ENCODE peak calls at places on chromosomes 1 and 21, in four cellular contexts. One of them, this sample, is unnamed.

GRCh38 chr1:78092686-78093085 is 46.9 kb downstream of the GIPC2 start:
- DNase-seq in HepG2: no peak
- DNase-seq in K562: no peak
- DNase-seq in IMR-90: no peak
- DNase-seq in this sample: peak

GRCh38 chr1:91603409-91603808 is 102.8 kb downstream of the CDC7 start:
- DNase-seq in HepG2: no peak
- DNase-seq in IMR-90: no peak
- DNase-seq in K562: no peak
- DNase-seq in this sample: no peak

GRCh38 chr1:63320024-63320799 is 2.2 kb upstream of the FOXD3 start:
- DNase-seq in HepG2: no peak
- DNase-seq in IMR-90: no peak
- DNase-seq in K562: no peak
- DNase-seq in this sample: no peak

GRCh38 chr1:227315500-227316346 is 2.6 kb downstream of the CDC42BPA start:
- DNase-seq in HepG2: peak
- DNase-seq in K562: peak
- DNase-seq in IMR-90: peak
- DNase-seq in this sample: peak

GRCh38 chr1:28087614-28088167 is 719 bp downstream of the EYA3 start:
- DNase-seq in K562: peak
- DNase-seq in HepG2: peak
- DNase-seq in IMR-90: peak
- DNase-seq in this sample: no peak

GRCh38 chr21:43605320-43606244 is 53.7 kb downstream of the HSF2BP start:
- DNase-seq in K562: no peak
- DNase-seq in HepG2: no peak
- DNase-seq in IMR-90: no peak
- DNase-seq in this sample: no peak

GRCh38 chr1:207314836-207315235 is 6.6 kb upstream of the CD55 start:
- DNase-seq in K562: no peak
- DNase-seq in HepG2: no peak
- DNase-seq in IMR-90: peak
- DNase-seq in this sample: no peak

GRCh38 chr1:75345538-75346292 is 211.5 kb downstream of the LHX8 start:
- DNase-seq in HepG2: no peak
- DNase-seq in IMR-90: no peak
- DNase-seq in K562: no peak
- DNase-seq in this sample: no peak

GRCh38 chr1:64196074-64196869 is 7.2 kb upstream of the UBE2U start:
- DNase-seq in K562: no peak
- DNase-seq in HepG2: no peak
- DNase-seq in IMR-90: no peak
- DNase-seq in this sample: no peak

GRCh38 chr1:111221633-111222286 is 5.8 kb upstream of the CHI3L2 start:
- DNase-seq in HepG2: no peak
- DNase-seq in IMR-90: peak
- DNase-seq in K562: peak
- DNase-seq in this sample: no peak

GRCh38 chr1:159983681-159984080 is 29.6 kb upstream of the SLAMF9 start:
- DNase-seq in HepG2: no peak
- DNase-seq in IMR-90: no peak
- DNase-seq in K562: no peak
- DNase-seq in this sample: no peak

GRCh38 chr1:46021046-46021822 is 111.2 kb downstream of the PIK3R3 start:
- DNase-seq in K562: no peak
- DNase-seq in HepG2: no peak
- DNase-seq in IMR-90: no peak
- DNase-seq in this sample: no peak

GRCh38 chr1:118116401-118116800 is 68.6 kb downstream of the SPAG17 start:
- DNase-seq in IMR-90: peak
- DNase-seq in K562: no peak
- DNase-seq in HepG2: no peak
- DNase-seq in this sample: no peak

GRCh38 chr1:66316464-66317155 is 217.3 kb upstream of the SGIP1 start:
- DNase-seq in K562: no peak
- DNase-seq in IMR-90: peak
- DNase-seq in HepG2: no peak
- DNase-seq in this sample: no peak

GRCh38 chr1:209428241-209428921 is 155.1 kb upstream of the CAMK1G start:
- DNase-seq in HepG2: no peak
- DNase-seq in K562: peak
- DNase-seq in IMR-90: no peak
- DNase-seq in this sample: no peak

GRCh38 chr1:78716186-78716585 is 66.6 kb downstream of the IFI44 start:
- DNase-seq in HepG2: no peak
- DNase-seq in IMR-90: peak
- DNase-seq in K562: no peak
- DNase-seq in this sample: no peak

GRCh38 chr1:3304692-3305091 is 149.8 kb upstream of the ARHGEF16 start:
- DNase-seq in IMR-90: no peak
- DNase-seq in K562: no peak
- DNase-seq in HepG2: no peak
- DNase-seq in this sample: no peak

GRCh38 chr1:110672001-110672752 is 2.6 kb downstream of the KCNA3 start:
- DNase-seq in IMR-90: peak
- DNase-seq in K562: peak
- DNase-seq in HepG2: no peak
- DNase-seq in this sample: no peak

GRCh38 chr1:24966724-24967346 is 36.8 kb upstream of the RUNX3 start:
- DNase-seq in IMR-90: peak
- DNase-seq in HepG2: no peak
- DNase-seq in K562: peak
- DNase-seq in this sample: peak

GRCh38 chr1:222457513-222457912 is 90.4 kb downstream of the HHIPL2 start:
- DNase-seq in HepG2: no peak
- DNase-seq in K562: no peak
- DNase-seq in IMR-90: no peak
- DNase-seq in this sample: no peak

GRCh38 chr1:65791860-65792670 is 630 bp upstream of the PDE4B start:
- DNase-seq in IMR-90: peak
- DNase-seq in HepG2: no peak
- DNase-seq in K562: no peak
- DNase-seq in this sample: no peak

GRCh38 chr21:23016617-23017016 is 2018.4 kb downstream of the NCAM2 start:
- DNase-seq in HepG2: no peak
- DNase-seq in IMR-90: no peak
- DNase-seq in K562: peak
- DNase-seq in this sample: peak

GRCh38 chr21:19197950-19198349 is 794.4 kb upstream of the TMPRSS15 start:
- DNase-seq in HepG2: no peak
- DNase-seq in IMR-90: no peak
- DNase-seq in K562: peak
- DNase-seq in this sample: no peak

GRCh38 chr1:43172532-43172972 is 422 bp downstream of the CFAP57 start:
- DNase-seq in IMR-90: peak
- DNase-seq in K562: peak
- DNase-seq in HepG2: peak
- DNase-seq in this sample: peak

GRCh38 chr1:77504986-77505385 is 177.5 kb downstream of the ZZZ3 start:
- DNase-seq in K562: no peak
- DNase-seq in IMR-90: peak
- DNase-seq in HepG2: no peak
- DNase-seq in this sample: no peak

GRCh38 chr1:231318568-231318967 is 19.1 kb downstream of the EXOC8 start:
- DNase-seq in K562: no peak
- DNase-seq in IMR-90: no peak
- DNase-seq in HepG2: no peak
- DNase-seq in this sample: no peak

GRCh38 chr1:66360285-66360724 is 173.6 kb upstream of the SGIP1 start:
- DNase-seq in K562: no peak
- DNase-seq in HepG2: no peak
- DNase-seq in IMR-90: no peak
- DNase-seq in this sample: no peak

GRCh38 chr1:54400321-54400720 is 5.9 kb downstream of the SSBP3 start:
- DNase-seq in HepG2: no peak
- DNase-seq in K562: no peak
- DNase-seq in IMR-90: no peak
- DNase-seq in this sample: no peak

GRCh38 chr1:180632326-180633088 is 685 bp downstream of the XPR1 start:
- DNase-seq in K562: peak
- DNase-seq in HepG2: peak
- DNase-seq in IMR-90: no peak
- DNase-seq in this sample: peak

GRCh38 chr21:20996421-20997307 is 1.5 kb upstream of the NCAM2 start:
- DNase-seq in IMR-90: peak
- DNase-seq in K562: no peak
- DNase-seq in HepG2: no peak
- DNase-seq in this sample: no peak

GRCh38 chr1:32991386-32991785 is 26.8 kb upstream of the RNF19B start:
- DNase-seq in K562: no peak
- DNase-seq in IMR-90: no peak
- DNase-seq in HepG2: no peak
- DNase-seq in this sample: peak

GRCh38 chr1:59468828-59469428 is 172.0 kb downstream of the FGGY start:
- DNase-seq in K562: no peak
- DNase-seq in IMR-90: no peak
- DNase-seq in HepG2: peak
- DNase-seq in this sample: no peak

GRCh38 chr1:228339059-228339704 is 67.5 kb downstream of the TRIM11 start:
- DNase-seq in HepG2: no peak
- DNase-seq in K562: no peak
- DNase-seq in IMR-90: no peak
- DNase-seq in this sample: no peak

GRCh38 chr1:228340686-228341449 is 65.8 kb downstream of the TRIM11 start:
- DNase-seq in HepG2: no peak
- DNase-seq in IMR-90: no peak
- DNase-seq in K562: peak
- DNase-seq in this sample: no peak

GRCh38 chr1:228338521-228339051 is 68.0 kb downstream of the TRIM11 start:
- DNase-seq in K562: peak
- DNase-seq in HepG2: no peak
- DNase-seq in IMR-90: no peak
- DNase-seq in this sample: no peak

GRCh38 chr1:228341450-228341813 is 65.2 kb downstream of the TRIM11 start:
- DNase-seq in IMR-90: no peak
- DNase-seq in HepG2: no peak
- DNase-seq in K562: no peak
- DNase-seq in this sample: no peak

GRCh38 chr1:228339766-228340685 is 66.6 kb downstream of the TRIM11 start:
- DNase-seq in IMR-90: no peak
- DNase-seq in K562: no peak
- DNase-seq in HepG2: no peak
- DNase-seq in this sample: no peak
- TF ChIP-seq MAZ in IMR-90: no peak
- TF ChIP-seq MAZ in K562: no peak
- TF ChIP-seq MAZ in HepG2: no peak
- TF ChIP-seq MAZ in this sample: no peak

GRCh38 chr1:72846891-72847290 is 564.6 kb upstream of the NEGR1 start:
- DNase-seq in HepG2: no peak
- DNase-seq in K562: no peak
- DNase-seq in IMR-90: no peak
- DNase-seq in this sample: no peak

GRCh38 chr1:72846476-72846875 is 564.1 kb upstream of the NEGR1 start:
- DNase-seq in K562: no peak
- DNase-seq in HepG2: no peak
- DNase-seq in IMR-90: no peak
- DNase-seq in this sample: no peak

GRCh38 chr1:72848997-72849396 is 566.7 kb upstream of the NEGR1 start:
- DNase-seq in IMR-90: no peak
- DNase-seq in K562: no peak
- DNase-seq in HepG2: no peak
- DNase-seq in this sample: no peak

GRCh38 chr1:72845981-72846380 is 563.6 kb upstream of the NEGR1 start:
- DNase-seq in HepG2: no peak
- DNase-seq in K562: no peak
- DNase-seq in IMR-90: no peak
- DNase-seq in this sample: no peak

DNA sequence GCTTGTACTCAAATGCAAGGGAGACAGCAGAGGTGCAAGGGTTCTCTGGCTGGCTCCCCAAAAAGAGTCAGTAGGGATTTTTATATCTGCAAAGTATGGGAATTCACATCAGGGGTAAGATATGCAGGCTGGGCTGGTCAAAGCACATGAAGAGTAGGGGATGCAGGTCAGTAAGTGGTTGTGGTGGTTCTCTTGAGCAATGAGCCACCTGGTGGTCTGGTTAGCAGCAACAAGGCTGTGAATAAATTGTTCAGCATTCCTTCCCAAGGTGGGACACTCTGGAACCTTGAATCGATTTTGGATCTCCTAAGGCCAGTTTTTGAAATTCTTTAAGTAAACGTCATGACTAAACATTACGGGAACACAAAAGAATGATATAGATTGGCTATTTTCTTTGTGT is 563.0 kb upstream of the NEGR1 start:
- DNase-seq in IMR-90: no peak
- DNase-seq in K562: no peak
- DNase-seq in HepG2: peak
- DNase-seq in this sample: peak
- TF ChIP-seq MAZ in IMR-90: no peak
- TF ChIP-seq MAZ in K562: no peak
- TF ChIP-seq MAZ in HepG2: no peak
- TF ChIP-seq MAZ in this sample: no peak

GRCh38 chr1:161439280-161440232 is 65.7 kb upstream of the FCGR2A start:
- DNase-seq in IMR-90: peak
- DNase-seq in K562: peak
- DNase-seq in HepG2: no peak
- DNase-seq in this sample: peak

GRCh38 chr1:161440312-161440894 is 64.9 kb upstream of the FCGR2A start:
- DNase-seq in IMR-90: peak
- DNase-seq in K562: peak
- DNase-seq in HepG2: peak
- DNase-seq in this sample: peak
- TF ChIP-seq MAZ in IMR-90: peak
- TF ChIP-seq MAZ in K562: peak
- TF ChIP-seq MAZ in HepG2: no peak
- TF ChIP-seq MAZ in this sample: peak

GRCh38 chr1:37915484-37916093 is 31.3 kb downstream of the INPP5B start:
- DNase-seq in IMR-90: no peak
- DNase-seq in HepG2: no peak
- DNase-seq in K562: peak
- DNase-seq in this sample: no peak

GRCh38 chr1:37922767-37923550 is 23.9 kb downstream of the INPP5B start:
- DNase-seq in IMR-90: no peak
- DNase-seq in HepG2: no peak
- DNase-seq in K562: peak
- DNase-seq in this sample: no peak

GRCh38 chr1:37914719-37915483 is 32.0 kb downstream of the INPP5B start:
- DNase-seq in IMR-90: no peak
- DNase-seq in K562: no peak
- DNase-seq in HepG2: peak
- DNase-seq in this sample: no peak

GRCh38 chr1:37923551-37923889 is 23.3 kb downstream of the INPP5B start:
- DNase-seq in HepG2: no peak
- DNase-seq in IMR-90: no peak
- DNase-seq in K562: no peak
- DNase-seq in this sample: no peak

DNA sequence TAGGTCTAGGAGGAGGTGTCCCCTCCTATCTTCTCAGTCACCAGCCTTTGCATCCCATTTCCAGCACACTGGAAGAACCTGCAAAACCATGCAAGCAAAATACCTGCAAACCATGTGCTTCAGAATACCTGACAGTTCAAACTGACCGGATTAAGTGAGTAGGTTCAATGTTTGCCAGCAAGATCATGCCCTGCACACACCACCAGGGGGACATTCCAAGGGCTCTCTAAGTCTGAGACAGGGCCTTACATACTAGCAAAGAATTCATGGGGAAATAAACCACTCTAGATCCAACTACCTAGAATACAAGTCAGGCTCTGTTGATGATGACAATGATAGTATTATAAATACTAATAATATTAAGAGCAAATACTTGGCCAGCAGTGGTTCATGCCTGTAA is 27.6 kb downstream of the INPP5B start:
- DNase-seq in HepG2: peak
- DNase-seq in IMR-90: peak
- DNase-seq in K562: peak
- DNase-seq in this sample: no peak
- TF ChIP-seq MAZ in HepG2: no peak
- TF ChIP-seq MAZ in IMR-90: no peak
- TF ChIP-seq MAZ in K562: no peak
- TF ChIP-seq MAZ in this sample: no peak